ENCODE peak calls at places on chromosomes 12 and 14, in ten cellular contexts. A is midbrain; X is Right ventricle myocardium superior; S is epithelial cell of esophagus; H is D721Med; E is uterus; L is CD8-positive, alpha-beta T cell; C is stimulated activated CD8-positive, alpha-beta memory T cell treated with anti-CD3 and anti-CD28 coated beads, Interleukin-7, amount 100 ng/mL, for 4 hours; R is kidney; Y is fibroblast of pulmonary artery. D is an unnamed sample.

GRCh38 chr14:76696791-76697190 is 64.5 kb upstream of the VASH1 start:
- DNase-seq in S (peak; percentile 63), Y (no peak), C (no peak), R (no peak), L (no peak), H (no peak), X (no peak), A (no peak), E (no peak), D (no peak)

GRCh38 chr12:47340391-47341015 is 260.7 kb upstream of the AMIGO2 start:
- DNase-seq in X (no peak), A (no peak), E (no peak), S (no peak), L (no peak), Y (no peak), R (no peak), H (no peak), C (no peak), D (no peak)

GRCh38 chr12:41213107-41213506 is 25.0 kb downstream of the PDZRN4 start:
- DNase-seq in E (no peak), X (no peak), L (no peak), S (no peak), R (no peak), Y (no peak), H (no peak), A (no peak), C (no peak), D (no peak)

GRCh38 chr14:56854325-56854724 is 44.0 kb upstream of the OTX2 start:
- DNase-seq in H (no peak), R (no peak), Y (no peak), C (no peak), S (no peak), E (no peak), L (no peak), A (no peak), X (no peak), D (no peak)

GRCh38 chr12:12379831-12380730 is 23.2 kb downstream of the BORCS5 start:
- DNase-seq in E (no peak), S (no peak), L (no peak), R (no peak), A (no peak), X (no peak), C (no peak), H (no peak), Y (no peak), D (no peak)

GRCh38 chr12:13957576-13957975 is 23.8 kb downstream of the GRIN2B start:
- DNase-seq in L (no peak), S (no peak), H (no peak), A (no peak), C (no peak), Y (no peak), E (no peak), R (no peak), X (no peak), D (no peak)

GRCh38 chr14:104441275-104442106 is 138.1 kb upstream of the C14orf180 start:
- DNase-seq in H (no peak), S (no peak), X (no peak), Y (no peak), R (no peak), E (no peak), A (no peak), C (no peak), L (no peak), D (peak; percentile 58)

GRCh38 chr14:62696969-62697328 is 348.3 kb downstream of the KCNH5 start:
- DNase-seq in Y (no peak), L (no peak), R (no peak), H (no peak), S (no peak), E (no peak), A (no peak), C (no peak), X (no peak), D (no peak)

GRCh38 chr14:73783107-73783727 is 68.4 kb upstream of the PTGR2 start:
- DNase-seq in C (no peak), E (no peak), X (no peak), H (no peak), R (no peak), L (no peak), Y (no peak), S (no peak), A (no peak), D (peak; percentile 57)

GRCh38 chr12:107330901-107331431 is 237.6 kb upstream of the CRY1 start:
- DNase-seq in C (no peak), L (no peak), E (no peak), X (no peak), R (no peak), Y (no peak), A (no peak), S (no peak), H (no peak), D (no peak)

GRCh38 chr14:101039031-101039754 is 135.7 kb upstream of the RTL1 start:
- DNase-seq in S (no peak), X (no peak), L (no peak), H (no peak), A (no peak), C (no peak), E (no peak), Y (no peak), R (peak; percentile 25), D (peak; percentile 58)

GRCh38 chr12:118271770-118272417 is 100.8 kb downstream of the TAOK3 start:
- DNase-seq in R (no peak), Y (no peak), L (no peak), H (no peak), C (no peak), X (no peak), E (no peak), S (peak; percentile 92), A (no peak), D (no peak)